ENCODE peak calls at places on chromosome 13, in four cellular contexts. X, G, J and Y are unnamed samples.
A peak's percentile ranks its signal among the peaks of the same experiment; 100 is the strongest.

GRCh38 chr13:57030671-57031070 is 110.0 kb upstream of the PRR20A start:
- DNase-seq in X (no peak), G (no peak), J (no peak), Y (no peak)

GRCh38 chr13:32669030-32669646 is 82.9 kb downstream of the PDS5B start:
- DNase-seq in X (peak; percentile 55), G (peak; percentile 47), J (peak; percentile 45), Y (peak; percentile 47)

GRCh38 chr13:96744665-96745331 is 249.5 kb downstream of the OXGR1 start:
- DNase-seq in X (no peak), G (no peak), J (no peak), Y (no peak)

GRCh38 chr13:40102854-40103253 is 447.4 kb downstream of the COG6 start:
- DNase-seq in X (peak; percentile 98), G (no peak), J (no peak), Y (no peak)

GRCh38 chr13:43094901-43095300 is 71.5 kb downstream of the DNAJC15 start:
- DNase-seq in X (no peak), G (no peak), J (no peak), Y (no peak)

GRCh38 chr13:59787679-59788078 is 376.0 kb downstream of the DIAPH3 start:
- DNase-seq in X (no peak), G (no peak), J (no peak), Y (no peak)

GRCh38 chr13:110371550-110372465 is 64.7 kb downstream of the COL4A2 start:
- DNase-seq in X (peak; percentile 65), G (no peak), J (no peak), Y (no peak)

GRCh38 chr13:98267080-98267912 is 90.2 kb upstream of the RNF113B start:
- DNase-seq in X (peak; percentile 68), G (no peak), J (peak; percentile 8), Y (no peak)

GRCh38 chr13:41568143-41568989 is 111.0 kb downstream of the RGCC start:
- DNase-seq in X (no peak), G (no peak), J (peak; percentile 41), Y (no peak)

GRCh38 chr13:113327391-113327765 is 30.3 kb downstream of the LAMP1 start:
- DNase-seq in X (no peak), G (no peak), J (no peak), Y (no peak)

GRCh38 chr13:29935309-29935981 is 85.0 kb upstream of the UBL3 start:
- DNase-seq in X (no peak), G (no peak), J (no peak), Y (no peak)

GRCh38 chr13:55234311-55234710 is 1906.4 kb upstream of the PRR20A start:
- DNase-seq in X (no peak), G (no peak), J (no peak), Y (no peak)

GRCh38 chr13:42129033-42129432 is 80.6 kb downstream of the DGKH start:
- DNase-seq in X (no peak), G (no peak), J (no peak), Y (no peak)

GRCh38 chr13:22265563-22265962 is 594.7 kb downstream of the FGF9 start:
- DNase-seq in X (no peak), G (no peak), J (no peak), Y (no peak)

GRCh38 chr13:94209110-94209509 is 270.4 kb downstream of the DCT start:
- DNase-seq in X (no peak), G (no peak), J (no peak), Y (no peak)

GRCh38 chr13:108828053-108828806 is 198.8 kb downstream of the MYO16 start:
- DNase-seq in X (no peak), G (no peak), J (no peak), Y (no peak)